ENCODE peak calls at places on chromosome 22, in six cellular contexts. K is AG08395; Q is EH; N is coronary artery; O is activated T-helper 1 cell treated with Interleukin-2 at 50 U/mL for 16 hours; J is naive thymus-derived CD8-positive, alpha-beta T cell. Z is an unnamed sample.

GRCh38 chr22:48580481-48580970 is 1247.1 kb downstream of the BRD1 start:
- DNase-seq in K (no peak), Q (no peak), N (no peak), O (no peak), J (no peak), Z (no peak)

GRCh38 chr22:26499188-26499703 is 13.0 kb downstream of the TFIP11 start:
- DNase-seq in K (no peak), Q (no peak), N (no peak), O (no peak), J (no peak), Z (no peak)

GRCh38 chr22:31876156-31877035 is 67.9 kb upstream of the YWHAH start:
- DNase-seq in K (peak; percentile 54), Q (peak; percentile 53), N (no peak), O (no peak), J (no peak), Z (no peak)

GRCh38 chr22:49913026-49913425 is 5.2 kb downstream of the ALG12 start:
- DNase-seq in K (no peak), Q (no peak), N (no peak), O (no peak), J (no peak), Z (no peak)

GRCh38 chr22:19810381-19811141 is 44.1 kb downstream of the GNB1L start:
- DNase-seq in K (peak; percentile 84), Q (peak; percentile 82), N (peak; percentile 63), O (no peak), J (no peak), Z (no peak)

GRCh38 chr22:43895986-43896645 is 4.3 kb upstream of the PNPLA5 start:
- DNase-seq in K (no peak), Q (no peak), N (no peak), O (no peak), J (no peak), Z (no peak)

GRCh38 chr22:47107431-47107830 is 345.0 kb downstream of the TBC1D22A start:
- DNase-seq in K (peak; percentile 84), Q (peak; percentile 85), N (no peak), O (no peak), J (no peak), Z (no peak)

GRCh38 chr22:29004647-29005371 is 56.8 kb downstream of the C22orf31 start:
- DNase-seq in K (no peak), Q (no peak), N (no peak), O (no peak), J (no peak), Z (no peak)

GRCh38 chr22:38110008-38110862 is at the start of gene BAIAP2L2:
- DNase-seq in K (no peak), Q (no peak), N (no peak), O (no peak), J (no peak), Z (no peak)

GRCh38 chr22:17159504-17159951 is 451 bp upstream of the HDHD5 start:
- DNase-seq in K (peak; percentile 47), Q (peak; percentile 55), N (peak; percentile 79), O (no peak), J (peak; percentile 34), Z (peak; percentile 52)

GRCh38 chr22:41524283-41524682 is 20.0 kb downstream of the POLR3H start:
- DNase-seq in K (no peak), Q (no peak), N (peak; percentile 91), O (no peak), J (no peak), Z (no peak)

GRCh38 chr22:30754971-30755759 is 60.5 kb downstream of the OSBP2 start:
- DNase-seq in K (peak; percentile 95), Q (peak; percentile 84), N (no peak), O (peak; percentile 8), J (peak; percentile 32), Z (peak; percentile 3)

GRCh38 chr22:27420817-27421361 is 380.7 kb downstream of the MN1 start:
- DNase-seq in K (peak; percentile 84), Q (peak; percentile 96), N (peak; percentile 94), O (no peak), J (no peak), Z (no peak)

GRCh38 chr22:46072030-46072881 is 78.1 kb upstream of the PPARA start:
- DNase-seq in K (no peak), Q (peak; percentile 60), N (peak; percentile 81), O (no peak), J (no peak), Z (no peak)

GRCh38 chr22:46578824-46579561 is 41.2 kb upstream of the GRAMD4 start:
- DNase-seq in K (peak; percentile 64), Q (peak; percentile 22), N (no peak), O (no peak), J (no peak), Z (no peak)

GRCh38 chr22:37126882-37127281 is 17.4 kb upstream of the TMPRSS6 start:
- DNase-seq in K (no peak), Q (no peak), N (no peak), O (no peak), J (no peak), Z (no peak)

GRCh38 chr22:21599053-21599893 is 30.5 kb downstream of the YDJC start:
- DNase-seq in K (no peak), Q (no peak), N (no peak), O (no peak), J (no peak), Z (no peak)

GRCh38 chr22:31846161-31847115 is 92.6 kb downstream of the DEPDC5 start:
- DNase-seq in K (no peak), Q (peak; percentile 35), N (no peak), O (no peak), J (no peak), Z (no peak)